ENCODE peak calls at places on chromosomes 2 and 18, in four cellular contexts. C is brain microvascular endothelial cell, J is PC-9, T is ascending aorta. P is an unnamed sample.

GRCh38 chr2:175282300-175282699 is 100.8 kb upstream of the ATP5MC3 start:
- DNase-seq in C (no peak), J (no peak), T (no peak), P (peak; percentile 47)

GRCh38 chr2:72143441-72144356 is 4.0 kb downstream of the CYP26B1 start:
- DNase-seq in C (no peak), J (no peak), T (peak; percentile 64), P (peak; percentile 72)

GRCh38 chr18:34947711-34948125 is 93.5 kb upstream of the MAPRE2 start:
- DNase-seq in C (peak; percentile 46), J (no peak), T (no peak), P (no peak)

GRCh38 chr2:118012778-118013177 is 1.1 kb downstream of the CCDC93 start:
- DNase-seq in C (no peak), J (no peak), T (no peak), P (no peak)

GRCh38 chr2:191382801-191383200 is 137.6 kb downstream of the MYO1B start:
- DNase-seq in C (peak; percentile 77), J (peak; percentile 46), T (no peak), P (no peak)

GRCh38 chr18:46013484-46014189 is 46.5 kb upstream of the EPG5 start:
- DNase-seq in C (no peak), J (no peak), T (no peak), P (no peak)

GRCh38 chr2:113073325-113073834 is 5.6 kb downstream of the IL1F10 start:
- DNase-seq in C (no peak), J (no peak), T (no peak), P (no peak)

GRCh38 chr2:120852200-120852815 is 116.6 kb downstream of the GLI2 start:
- DNase-seq in C (no peak), J (no peak), T (no peak), P (no peak)

GRCh38 chr2:28160986-28161425 is 231.7 kb upstream of the FOSL2 start:
- DNase-seq in C (no peak), J (no peak), T (no peak), P (no peak)

GRCh38 chr18:77482190-77482928 is 232.7 kb downstream of the GALR1 start:
- DNase-seq in C (peak; percentile 14), J (no peak), T (no peak), P (no peak)

GRCh38 chr18:79519751-79520472 is 124.2 kb downstream of the NFATC1 start:
- DNase-seq in C (no peak), J (no peak), T (no peak), P (peak; percentile 79)

GRCh38 chr18:12768622-12769021 is 65.8 kb downstream of the PSMG2 start:
- DNase-seq in C (peak; percentile 61), J (no peak), T (no peak), P (no peak)

GRCh38 chr2:214489702-214490101 is 78.8 kb downstream of the VWC2L start:
- DNase-seq in C (no peak), J (no peak), T (no peak), P (no peak)

GRCh38 chr2:197265931-197266330 is 44.6 kb downstream of the ANKRD44 start:
- DNase-seq in C (no peak), J (no peak), T (no peak), P (no peak)

GRCh38 chr18:37520508-37520907 is 45.1 kb downstream of the CELF4 start:
- DNase-seq in C (no peak), J (no peak), T (no peak), P (no peak)

GRCh38 chr2:199464614-199465352 is 7.0 kb upstream of the SATB2 start:
- DNase-seq in C (no peak), J (no peak), T (no peak), P (peak; percentile 73)
- H3K27me3 ChIP-seq in C (peaks cover 81% of the 10 kb centered on the region), J (peaks cover 13% of the 10 kb centered on the region), T (peaks cover 54% of the 10 kb centered on the region), P (peaks cover 92% of the 10 kb centered on the region)

GRCh38 chr18:2921778-2922177 is 75.0 kb downstream of the EMILIN2 start:
- DNase-seq in C (no peak), J (no peak), T (no peak), P (peak; percentile 55)
- H3K36me3 ChIP-seq in C (peaks cover 66% of the 10 kb centered on the region), J (peaks cover 4% of the 10 kb centered on the region), T (peaks cover 68% of the 10 kb centered on the region), P (peaks cover 12% of the 10 kb centered on the region)

DNA sequence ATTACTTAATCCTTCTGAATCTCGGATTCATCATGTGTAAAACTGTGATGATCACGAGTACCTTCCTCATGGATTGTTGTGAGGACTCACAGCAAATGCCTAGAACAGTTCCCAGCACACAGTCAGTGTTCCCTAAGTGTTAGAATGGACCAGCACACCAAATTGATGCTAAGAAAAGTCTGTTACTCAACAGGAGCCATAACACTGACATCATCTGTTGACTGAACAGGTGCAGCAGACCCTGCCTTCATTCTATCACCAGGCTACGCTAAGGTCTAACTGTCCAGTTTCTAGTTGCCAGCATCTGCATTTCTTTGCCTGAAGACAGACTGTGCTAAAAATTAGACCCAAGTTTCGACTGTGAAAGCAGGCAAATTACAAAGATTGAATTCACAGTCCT is 18.6 kb downstream of the DTNB start:
- DNase-seq in C (no peak), J (no peak), T (no peak), P (no peak)
- H3K4me3 ChIP-seq in C (no peak overlapping the region), J (no peak overlapping the region), T (no peak overlapping the region), P (no peak overlapping the region)

GRCh38 chr2:199461455-199462166 is 3.9 kb upstream of the SATB2 start:
- DNase-seq in C (no peak), J (no peak), T (no peak), P (peak; percentile 71)
- H3K27me3 ChIP-seq in C (peaks cover 51% of the 10 kb centered on the region), J (peaks cover 10% of the 10 kb centered on the region), T (peaks cover 35% of the 10 kb centered on the region), P (peaks cover 68% of the 10 kb centered on the region)